ENCODE peak calls at places on chromosomes 11 and 22, in nine cellular contexts. C, V, W, G, X, Z, S, L and H are unnamed samples.

GRCh38 chr11:9754041-9754471 is 90.2 kb downstream of the SWAP70 start:
- DNase-seq in C (peak), V (no peak), W (peak), G (no peak), X (no peak), Z (no peak), S (no peak), L (no peak), H (no peak)

GRCh38 chr11:120991830-120992686 is 31.8 kb upstream of the TBCEL start:
- DNase-seq in C (no peak), V (no peak), W (no peak), G (no peak), X (no peak), Z (no peak), S (no peak), L (no peak), H (no peak)

GRCh38 chr22:50236731-50237409 is 8.0 kb downstream of the TUBGCP6 start:
- DNase-seq in C (peak), V (no peak), W (peak), G (peak), X (peak), Z (no peak), S (no peak), L (peak), H (no peak)

GRCh38 chr22:30015846-30016245 is 64.4 kb upstream of the HORMAD2 start:
- DNase-seq in C (peak), V (no peak), W (peak), G (no peak), X (no peak), Z (no peak), S (no peak), L (no peak), H (peak)

GRCh38 chr22:16609548-16610261 is 17.1 kb upstream of the CCT8L2 start:
- DNase-seq in C (peak), V (no peak), W (no peak), G (peak), X (no peak), Z (no peak), S (no peak), L (no peak), H (no peak)

GRCh38 chr11:96155627-96156378 is 187.2 kb downstream of the MAML2 start:
- DNase-seq in C (peak), V (peak), W (peak), G (peak), X (peak), Z (peak), S (no peak), L (peak), H (peak)

GRCh38 chr22:49960967-49961600 is 512 bp downstream of the PIM3 start:
- DNase-seq in C (peak), V (no peak), W (peak), G (peak), X (peak), Z (peak), S (no peak), L (peak), H (no peak)

GRCh38 chr22:29121124-29121523 is 48.3 kb downstream of the KREMEN1 start:
- DNase-seq in C (no peak), V (no peak), W (no peak), G (no peak), X (peak), Z (no peak), S (no peak), L (no peak), H (no peak)

GRCh38 chr11:131423715-131424114 is 53.3 kb downstream of the NTM start:
- DNase-seq in C (no peak), V (peak), W (no peak), G (no peak), X (peak), Z (no peak), S (no peak), L (no peak), H (no peak)

GRCh38 chr22:28440517-28441366 is 238.9 kb downstream of the TTC28 start:
- DNase-seq in C (peak), V (no peak), W (peak), G (no peak), X (peak), Z (no peak), S (no peak), L (no peak), H (no peak)

GRCh38 chr11:25566298-25567200 is 765.4 kb upstream of the ANO3 start:
- DNase-seq in C (no peak), V (no peak), W (no peak), G (no peak), X (peak), Z (peak), S (no peak), L (no peak), H (no peak)

GRCh38 chr11:124946735-124947141 is 7.3 kb upstream of the CCDC15 start:
- DNase-seq in C (peak), V (no peak), W (peak), G (no peak), X (no peak), Z (no peak), S (no peak), L (no peak), H (no peak)

GRCh38 chr11:9663699-9664275 is at the start of gene SWAP70:
- DNase-seq in C (peak), V (peak), W (peak), G (peak), X (peak), Z (peak), S (peak), L (peak), H (peak)

GRCh38 chr11:101860694-101861371 is 54.0 kb upstream of the CEP126 start:
- DNase-seq in C (peak), V (no peak), W (peak), G (peak), X (peak), Z (no peak), S (no peak), L (peak), H (no peak)

GRCh38 chr11:22432331-22433065 is 94.3 kb downstream of the SLC17A6 start:
- DNase-seq in C (no peak), V (no peak), W (peak), G (peak), X (peak), Z (no peak), S (no peak), L (peak), H (no peak)

GRCh38 chr11:103332409-103332808 is 223.2 kb downstream of the DYNC2H1 start:
- DNase-seq in C (no peak), V (no peak), W (no peak), G (no peak), X (no peak), Z (no peak), S (no peak), L (no peak), H (no peak)

GRCh38 chr11:119101367-119101758 is 290 bp downstream of the DPAGT1 start:
- DNase-seq in C (no peak), V (no peak), W (no peak), G (peak), X (no peak), Z (no peak), S (no peak), L (no peak), H (no peak)

GRCh38 chr11:130650456-130651068 is 202.1 kb downstream of the ADAMTS15 start:
- DNase-seq in C (peak), V (no peak), W (no peak), G (no peak), X (no peak), Z (no peak), S (no peak), L (no peak), H (no peak)

GRCh38 chr11:39365809-39366436 is 2093.5 kb downstream of the LRRC4C start:
- DNase-seq in C (no peak), V (peak), W (peak), G (peak), X (peak), Z (no peak), S (no peak), L (peak), H (no peak)

GRCh38 chr11:76604652-76605241 is 65.8 kb downstream of the LRRC32 start:
- DNase-seq in C (peak), V (no peak), W (peak), G (no peak), X (peak), Z (no peak), S (no peak), L (no peak), H (no peak)

GRCh38 chr11:9719949-9720646 is 56.2 kb downstream of the SWAP70 start:
- DNase-seq in C (no peak), V (no peak), W (no peak), G (no peak), X (no peak), Z (no peak), S (no peak), L (no peak), H (no peak)

GRCh38 chr11:66242085-66242765 is 26.2 kb upstream of the RAB1B start:
- DNase-seq in C (no peak), V (no peak), W (no peak), G (no peak), X (no peak), Z (no peak), S (no peak), L (no peak), H (no peak)

GRCh38 chr11:92969634-92970347 is at the start of gene MTNR1B:
- DNase-seq in C (no peak), V (no peak), W (no peak), G (peak), X (no peak), Z (no peak), S (no peak), L (peak), H (no peak)

GRCh38 chr11:33258631-33259184 is 1.5 kb downstream of the HIPK3 start:
- DNase-seq in C (no peak), V (no peak), W (peak), G (no peak), X (peak), Z (no peak), S (no peak), L (no peak), H (no peak)

GRCh38 chr22:29580200-29580810 is 608 bp downstream of the NIPSNAP1 start:
- DNase-seq in C (no peak), V (no peak), W (no peak), G (peak), X (no peak), Z (no peak), S (no peak), L (peak), H (no peak)

GRCh38 chr11:47979378-47980092 is 824 bp upstream of the PTPRJ start:
- DNase-seq in C (peak), V (no peak), W (no peak), G (peak), X (no peak), Z (no peak), S (no peak), L (no peak), H (no peak)

GRCh38 chr22:44755956-44756361 is 3.6 kb downstream of the ARHGAP8 start:
- DNase-seq in C (no peak), V (no peak), W (no peak), G (peak), X (no peak), Z (no peak), S (no peak), L (no peak), H (no peak)

GRCh38 chr22:22920910-22921550 is 33.4 kb downstream of the IGLL5 start:
- DNase-seq in C (no peak), V (no peak), W (no peak), G (no peak), X (no peak), Z (no peak), S (no peak), L (no peak), H (no peak)

GRCh38 chr11:85316967-85317366 is 310.2 kb downstream of the DLG2 start:
- DNase-seq in C (no peak), V (no peak), W (no peak), G (no peak), X (no peak), Z (no peak), S (no peak), L (no peak), H (no peak)

GRCh38 chr22:26567610-26568009 is 22.3 kb downstream of the TPST2 start:
- DNase-seq in C (no peak), V (no peak), W (no peak), G (no peak), X (no peak), Z (no peak), S (no peak), L (no peak), H (no peak)
- H3K4me3 ChIP-seq in C (no peak), V (no peak), W (no peak), G (peak), X (no peak), Z (no peak), S (no peak), L (no peak), H (no peak)

DNA sequence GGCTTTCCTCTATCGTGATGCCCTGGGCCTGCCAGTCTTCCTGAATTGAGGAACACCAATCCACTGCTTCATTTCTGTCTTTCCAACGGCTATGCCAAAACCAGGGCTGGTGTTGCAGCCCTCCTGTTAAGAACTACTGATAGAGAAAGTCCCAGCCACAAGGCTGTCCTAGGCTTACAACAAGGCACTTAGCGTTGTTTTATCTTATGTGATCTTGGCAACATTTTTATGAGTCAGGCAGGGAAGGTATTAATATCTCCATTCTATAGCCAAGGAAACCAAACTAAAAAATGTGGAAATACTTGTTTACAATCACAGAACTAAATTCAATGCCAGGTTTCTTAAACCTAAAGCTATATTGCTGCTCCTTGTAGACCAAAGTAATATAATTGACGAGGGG is 89.9 kb upstream of the AMOTL1 start:
- DNase-seq in C (no peak), V (no peak), W (no peak), G (no peak), X (peak), Z (no peak), S (no peak), L (no peak), H (no peak)
- H3K4me3 ChIP-seq in C (no peak), V (no peak), W (no peak), G (no peak), X (no peak), Z (no peak), S (no peak), L (no peak), H (no peak)

GRCh38 chr11:7576671-7577225 is 62.9 kb downstream of the PPFIBP2 start:
- DNase-seq in C (peak), V (no peak), W (no peak), G (peak), X (peak), Z (no peak), S (no peak), L (no peak), H (no peak)
- H3K4me3 ChIP-seq in C (peak), V (no peak), W (peak), G (peak), X (no peak), Z (peak), S (no peak), L (no peak), H (peak)

GRCh38 chr22:39666495-39666894 is 95.9 kb downstream of the CACNA1I start:
- DNase-seq in C (no peak), V (no peak), W (no peak), G (no peak), X (no peak), Z (no peak), S (no peak), L (no peak), H (no peak)

GRCh38 chr22:39664485-39665200 is 94.1 kb downstream of the CACNA1I start:
- DNase-seq in C (no peak), V (no peak), W (no peak), G (peak), X (no peak), Z (no peak), S (no peak), L (peak), H (no peak)

GRCh38 chr22:39663751-39664150 is 93.2 kb downstream of the CACNA1I start:
- DNase-seq in C (no peak), V (no peak), W (no peak), G (peak), X (no peak), Z (no peak), S (no peak), L (peak), H (no peak)

GRCh38 chr22:39665661-39666431 is 95.3 kb downstream of the CACNA1I start:
- DNase-seq in C (no peak), V (no peak), W (no peak), G (no peak), X (no peak), Z (no peak), S (no peak), L (no peak), H (no peak)

GRCh38 chr22:39665229-39665628 is 94.7 kb downstream of the CACNA1I start:
- DNase-seq in C (no peak), V (no peak), W (no peak), G (peak), X (no peak), Z (no peak), S (no peak), L (peak), H (no peak)
- H3K4me3 ChIP-seq in C (no peak), V (no peak), W (no peak), G (peak), X (no peak), Z (no peak), S (no peak), L (no peak), H (no peak)

DNA sequence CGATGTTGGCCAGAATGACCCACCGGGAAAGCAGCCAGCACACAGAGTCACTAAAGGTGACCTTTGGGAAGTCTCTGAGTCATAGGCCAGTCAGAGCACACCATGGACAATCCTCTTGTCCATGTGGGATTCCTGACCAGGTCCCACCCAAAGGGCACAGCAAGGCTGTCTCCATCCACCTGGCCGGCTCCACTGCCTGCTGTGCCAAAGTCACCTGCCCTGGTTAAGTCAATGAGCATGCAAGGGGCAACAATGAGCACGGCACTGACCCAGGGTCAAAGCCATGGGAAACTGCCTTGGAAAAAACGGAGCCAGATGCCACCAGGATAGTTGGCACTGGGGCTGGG is 49.8 kb downstream of the SHANK2 start:
- DNase-seq in C (no peak), V (no peak), W (no peak), G (no peak), X (no peak), Z (peak), S (no peak), L (no peak), H (no peak)
- H3K4me3 ChIP-seq in C (no peak), V (no peak), W (no peak), G (no peak), X (no peak), Z (no peak), S (no peak), L (no peak), H (no peak)

GRCh38 chr11:64724863-64725535 is 2.0 kb upstream of the NRXN2 start:
- DNase-seq in C (no peak), V (no peak), W (no peak), G (no peak), X (no peak), Z (no peak), S (no peak), L (no peak), H (no peak)
- H3K4me3 ChIP-seq in C (no peak), V (no peak), W (no peak), G (no peak), X (no peak), Z (no peak), S (no peak), L (no peak), H (no peak)

GRCh38 chr11:61737636-61738386 is 14.6 kb upstream of the MYRF start:
- DNase-seq in C (no peak), V (no peak), W (no peak), G (no peak), X (no peak), Z (no peak), S (no peak), L (no peak), H (no peak)

GRCh38 chr11:61735391-61735790 is 17.0 kb upstream of the MYRF start:
- DNase-seq in C (no peak), V (no peak), W (no peak), G (no peak), X (no peak), Z (no peak), S (no peak), L (no peak), H (no peak)

GRCh38 chr11:61736310-61736709 is 16.1 kb upstream of the MYRF start:
- DNase-seq in C (no peak), V (no peak), W (no peak), G (no peak), X (no peak), Z (no peak), S (no peak), L (no peak), H (no peak)

GRCh38 chr11:61738776-61739175 is 13.7 kb upstream of the MYRF start:
- DNase-seq in C (no peak), V (no peak), W (no peak), G (no peak), X (no peak), Z (no peak), S (no peak), L (no peak), H (no peak)

DNA sequence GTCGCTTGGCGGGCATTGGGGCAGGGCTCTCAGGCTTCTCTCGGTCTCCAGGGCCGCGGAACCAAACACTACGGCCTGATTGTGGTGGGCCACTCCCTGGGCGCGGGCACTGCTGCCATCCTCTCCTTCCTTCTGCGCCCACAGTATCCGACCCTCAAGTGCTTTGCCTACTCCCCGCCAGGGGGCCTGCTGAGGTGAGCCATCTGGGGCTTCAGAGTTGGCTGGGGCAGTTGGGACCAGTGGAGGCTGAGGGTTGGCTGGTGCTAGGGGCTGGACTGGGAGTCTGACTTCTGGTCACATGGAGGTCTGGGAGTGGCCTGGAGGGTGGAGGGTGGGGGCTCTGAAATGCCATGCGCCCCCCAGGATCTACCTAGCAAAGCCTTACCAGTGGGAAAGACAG is 15.3 kb upstream of the MYRF start:
- DNase-seq in C (no peak), V (no peak), W (no peak), G (peak), X (no peak), Z (no peak), S (no peak), L (no peak), H (no peak)
- H3K4me3 ChIP-seq in C (no peak), V (no peak), W (no peak), G (no peak), X (no peak), Z (no peak), S (no peak), L (no peak), H (no peak)

GRCh38 chr11:134223836-134224709 is at the start of the genes NCAPD3 and VPS26B:
- DNase-seq in C (peak), V (peak), W (peak), G (peak), X (peak), Z (peak), S (peak), L (peak), H (peak)

GRCh38 chr11:134229131-134229790 is 4.8 kb downstream of the VPS26B start:
- DNase-seq in C (peak), V (no peak), W (peak), G (no peak), X (no peak), Z (no peak), S (no peak), L (no peak), H (no peak)

GRCh38 chr11:134228625-134229024 is 4.2 kb downstream of the VPS26B start:
- DNase-seq in C (peak), V (peak), W (peak), G (no peak), X (no peak), Z (no peak), S (peak), L (no peak), H (peak)

GRCh38 chr11:134224710-134225662 is 515 bp downstream of the VPS26B start:
- DNase-seq in C (peak), V (no peak), W (peak), G (peak), X (peak), Z (peak), S (peak), L (peak), H (no peak)

GRCh38 chr11:134226806-134227325 is 2.4 kb downstream of the VPS26B start:
- DNase-seq in C (peak), V (no peak), W (no peak), G (no peak), X (peak), Z (no peak), S (no peak), L (no peak), H (no peak)
- H3K4me3 ChIP-seq in C (peak), V (no peak), W (no peak), G (peak), X (no peak), Z (peak), S (no peak), L (no peak), H (peak)